ENCODE peak calls at places on chromosome 10, in four cellular contexts. One of them, this sample, is unnamed.
A peak's percentile ranks its signal among the peaks of the same experiment; 100 is the strongest.

GRCh38 chr10:10515479-10516204 is 502.0 kb upstream of the CELF2 start:
- DNase-seq in colonic mucosa: no peak
- DNase-seq in WTC11: no peak
- DNase-seq in tibial nerve: no peak
- DNase-seq in this sample: no peak

GRCh38 chr10:121511943-121512342 is 86.3 kb downstream of the FGFR2 start:
- DNase-seq in WTC11: no peak
- DNase-seq in tibial nerve: no peak
- DNase-seq in colonic mucosa: no peak
- DNase-seq in this sample: no peak

GRCh38 chr10:8596929-8597472 is 542.5 kb downstream of the GATA3 start:
- DNase-seq in WTC11: no peak
- DNase-seq in colonic mucosa: no peak
- DNase-seq in tibial nerve: no peak
- DNase-seq in this sample: no peak

GRCh38 chr10:66162560-66163143 is 763.2 kb upstream of the LRRTM3 start:
- DNase-seq in WTC11: no peak
- DNase-seq in tibial nerve: no peak
- DNase-seq in colonic mucosa: no peak
- DNase-seq in this sample: no peak

GRCh38 chr10:130018253-130018652 is 54.2 kb upstream of the EBF3 start:
- DNase-seq in colonic mucosa: no peak
- DNase-seq in tibial nerve: no peak
- DNase-seq in WTC11: no peak
- DNase-seq in this sample: no peak

GRCh38 chr10:99917963-99918825 is 91.6 kb downstream of the DNMBP start:
- DNase-seq in colonic mucosa: peak; percentile 65
- DNase-seq in tibial nerve: no peak
- DNase-seq in WTC11: peak; percentile 73
- DNase-seq in this sample: no peak

GRCh38 chr10:29725133-29725720 is 90.5 kb upstream of the SVIL start:
- DNase-seq in WTC11: no peak
- DNase-seq in tibial nerve: no peak
- DNase-seq in colonic mucosa: peak; percentile 63
- DNase-seq in this sample: no peak

GRCh38 chr10:67925449-67926005 is 41.1 kb downstream of the SIRT1 start:
- DNase-seq in tibial nerve: no peak
- DNase-seq in colonic mucosa: no peak
- DNase-seq in WTC11: no peak
- DNase-seq in this sample: no peak

GRCh38 chr10:95125582-95125981 is 56.3 kb upstream of the CYP2C8 start:
- DNase-seq in colonic mucosa: no peak
- DNase-seq in WTC11: no peak
- DNase-seq in tibial nerve: no peak
- DNase-seq in this sample: no peak

GRCh38 chr10:70381491-70382421 is 669 bp downstream of the LRRC20 start:
- DNase-seq in colonic mucosa: peak; percentile 52
- DNase-seq in WTC11: peak; percentile 62
- DNase-seq in tibial nerve: no peak
- DNase-seq in this sample: peak; percentile 74

GRCh38 chr10:71137701-71138100 is 74.7 kb upstream of the UNC5B start:
- DNase-seq in tibial nerve: no peak
- DNase-seq in WTC11: no peak
- DNase-seq in colonic mucosa: no peak
- DNase-seq in this sample: no peak

GRCh38 chr10:69807696-69808095 is 6.0 kb downstream of the COL13A1 start:
- DNase-seq in tibial nerve: no peak
- DNase-seq in colonic mucosa: no peak
- DNase-seq in WTC11: no peak
- DNase-seq in this sample: no peak

GRCh38 chr10:1367938-1368697 is 311.9 kb downstream of the WDR37 start:
- DNase-seq in colonic mucosa: peak; percentile 5
- DNase-seq in WTC11: no peak
- DNase-seq in tibial nerve: no peak
- DNase-seq in this sample: no peak

GRCh38 chr10:58237014-58237830 is 30.5 kb downstream of the IPMK start:
- DNase-seq in colonic mucosa: no peak
- DNase-seq in tibial nerve: no peak
- DNase-seq in WTC11: no peak
- DNase-seq in this sample: no peak

GRCh38 chr10:124323806-124324205 is 94.9 kb downstream of the OAT start:
- DNase-seq in WTC11: no peak
- DNase-seq in colonic mucosa: no peak
- DNase-seq in tibial nerve: no peak
- DNase-seq in this sample: no peak

GRCh38 chr10:70337201-70337651 is 45.2 kb downstream of the LRRC20 start:
- DNase-seq in tibial nerve: no peak
- DNase-seq in WTC11: no peak
- DNase-seq in colonic mucosa: no peak
- DNase-seq in this sample: no peak

GRCh38 chr10:98039690-98040381 is 9.4 kb upstream of the CRTAC1 start:
- DNase-seq in tibial nerve: no peak
- DNase-seq in WTC11: no peak
- DNase-seq in colonic mucosa: no peak
- DNase-seq in this sample: no peak

GRCh38 chr10:73889014-73889413 is 14.7 kb upstream of the CAMK2G start:
- DNase-seq in WTC11: no peak
- DNase-seq in tibial nerve: no peak
- DNase-seq in colonic mucosa: peak; percentile 48
- DNase-seq in this sample: peak; percentile 30

DNA sequence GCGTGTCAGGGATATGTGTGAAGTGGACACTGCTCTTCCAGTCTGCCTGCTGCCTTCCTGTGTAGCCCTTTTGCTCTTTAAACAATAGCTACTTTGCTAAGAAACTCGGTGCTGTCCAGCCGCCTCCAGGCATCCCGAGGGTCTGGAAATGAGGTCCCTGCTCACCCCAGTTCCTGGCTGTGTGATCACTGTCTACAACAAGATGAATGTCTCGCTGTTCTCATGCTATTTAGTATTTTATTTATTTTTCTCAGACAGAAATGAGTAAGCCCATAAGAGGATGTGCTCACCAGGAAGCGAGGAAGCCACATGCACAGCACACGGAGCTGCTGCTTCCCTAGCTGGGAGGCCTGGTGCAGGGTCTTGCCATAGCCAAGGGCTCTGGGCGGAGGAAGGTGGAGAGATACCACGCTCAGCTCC is 167.0 kb upstream of the PITRM1 start:
- DNase-seq in tibial nerve: no peak
- DNase-seq in colonic mucosa: no peak
- DNase-seq in WTC11: no peak
- DNase-seq in this sample: no peak
- TF ChIP-seq CTCF in tibial nerve: no peak
- TF ChIP-seq CTCF in colonic mucosa: no peak
- TF ChIP-seq CTCF in WTC11: no peak
- TF ChIP-seq CTCF in this sample: no peak

DNA sequence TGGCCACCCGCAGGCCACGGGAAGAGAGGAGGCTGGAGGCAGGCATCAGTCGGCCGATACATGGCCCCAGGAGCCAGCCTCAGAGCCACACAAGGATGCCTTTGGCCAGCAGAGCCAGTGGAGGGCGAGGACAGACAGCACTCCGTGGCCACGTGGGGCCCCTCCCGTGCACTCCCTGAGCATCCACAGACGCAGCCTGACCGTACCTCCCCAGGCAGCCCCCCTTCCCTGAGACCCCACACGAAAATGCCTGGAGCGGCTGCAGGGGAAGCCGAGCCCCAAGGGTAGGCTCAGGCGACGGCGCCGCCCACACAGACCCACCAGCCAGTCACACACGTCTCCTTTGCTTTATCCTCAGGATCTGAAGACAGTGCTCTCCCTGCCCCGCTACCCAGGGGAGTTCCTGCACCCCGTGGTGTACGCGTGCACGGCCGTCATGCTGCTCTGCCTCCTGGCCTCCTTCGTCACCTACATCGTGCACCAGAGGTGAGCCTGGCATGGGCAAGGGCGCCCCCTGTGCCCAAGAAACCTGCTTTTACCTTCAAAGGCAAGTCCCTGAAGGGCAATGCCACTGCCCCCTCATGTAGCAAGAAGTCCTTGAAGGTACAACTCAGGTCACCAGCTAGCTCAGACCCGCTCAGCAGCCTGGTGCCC is 9.0 kb downstream of the ADGRA1 start:
- DNase-seq in tibial nerve: no peak
- DNase-seq in WTC11: peak; percentile 44
- DNase-seq in colonic mucosa: no peak
- DNase-seq in this sample: no peak
- TF ChIP-seq CTCF in tibial nerve: no peak
- TF ChIP-seq CTCF in WTC11: no peak
- TF ChIP-seq CTCF in colonic mucosa: no peak
- TF ChIP-seq CTCF in this sample: no peak

GRCh38 chr10:86439544-86439943 is 72.9 kb upstream of the GRID1 start:
- DNase-seq in colonic mucosa: peak; percentile 45
- DNase-seq in tibial nerve: peak; percentile 70
- DNase-seq in WTC11: no peak
- DNase-seq in this sample: no peak
- TF ChIP-seq CTCF in colonic mucosa: no peak
- TF ChIP-seq CTCF in tibial nerve: no peak
- TF ChIP-seq CTCF in WTC11: no peak
- TF ChIP-seq CTCF in this sample: no peak

GRCh38 chr10:93702278-93703001 is at the start of gene FRA10AC1:
- DNase-seq in tibial nerve: peak; percentile 87
- DNase-seq in WTC11: peak; percentile 90
- DNase-seq in colonic mucosa: peak; percentile 94
- DNase-seq in this sample: peak; percentile 77
- TF ChIP-seq CTCF in tibial nerve: peak; percentile 77
- TF ChIP-seq CTCF in WTC11: no peak
- TF ChIP-seq CTCF in colonic mucosa: no peak
- TF ChIP-seq CTCF in this sample: peak; percentile 68

GRCh38 chr10:53209941-53210611 is 437.5 kb upstream of the MBL2 start:
- DNase-seq in colonic mucosa: no peak
- DNase-seq in WTC11: no peak
- DNase-seq in tibial nerve: no peak
- DNase-seq in this sample: no peak
- TF ChIP-seq CTCF in colonic mucosa: no peak
- TF ChIP-seq CTCF in WTC11: peak; percentile 34
- TF ChIP-seq CTCF in tibial nerve: no peak
- TF ChIP-seq CTCF in this sample: no peak

GRCh38 chr10:4806534-4806933 is 19.5 kb upstream of the AKR1E2 start:
- DNase-seq in tibial nerve: no peak
- DNase-seq in WTC11: no peak
- DNase-seq in colonic mucosa: no peak
- DNase-seq in this sample: no peak

GRCh38 chr10:4802711-4803487 is 23.1 kb upstream of the AKR1E2 start:
- DNase-seq in tibial nerve: no peak
- DNase-seq in colonic mucosa: no peak
- DNase-seq in WTC11: no peak
- DNase-seq in this sample: no peak

GRCh38 chr10:4801405-4801804 is 24.6 kb upstream of the AKR1E2 start:
- DNase-seq in tibial nerve: no peak
- DNase-seq in colonic mucosa: no peak
- DNase-seq in WTC11: no peak
- DNase-seq in this sample: no peak

GRCh38 chr10:4804505-4804904 is 21.5 kb upstream of the AKR1E2 start:
- DNase-seq in colonic mucosa: no peak
- DNase-seq in WTC11: no peak
- DNase-seq in tibial nerve: no peak
- DNase-seq in this sample: no peak

GRCh38 chr10:4803822-4804221 is 22.2 kb upstream of the AKR1E2 start:
- DNase-seq in tibial nerve: no peak
- DNase-seq in colonic mucosa: no peak
- DNase-seq in WTC11: no peak
- DNase-seq in this sample: no peak
- TF ChIP-seq CTCF in tibial nerve: no peak
- TF ChIP-seq CTCF in colonic mucosa: no peak
- TF ChIP-seq CTCF in WTC11: no peak
- TF ChIP-seq CTCF in this sample: no peak

DNA sequence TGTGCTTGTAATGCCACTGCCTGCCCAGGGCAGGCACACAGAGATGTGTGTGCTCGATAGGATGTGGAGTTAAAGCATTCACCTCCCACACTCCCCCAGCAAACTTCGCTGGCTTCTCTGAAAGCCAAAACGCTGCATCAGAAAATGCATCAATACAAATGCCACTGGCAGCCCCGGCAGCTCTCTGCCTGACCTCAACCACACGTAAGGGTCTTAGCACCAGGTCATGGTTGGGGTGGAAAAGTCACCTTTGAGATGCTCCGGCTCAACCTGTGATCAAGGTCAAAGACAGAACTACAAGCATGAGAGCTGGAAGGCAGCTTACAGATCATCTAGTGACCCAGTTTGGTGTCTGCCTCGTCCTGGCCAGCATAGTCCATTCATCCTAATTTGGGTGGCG is 114.4 kb upstream of the NANOS1 start:
- DNase-seq in WTC11: no peak
- DNase-seq in tibial nerve: no peak
- DNase-seq in colonic mucosa: no peak
- DNase-seq in this sample: no peak
- TF ChIP-seq CTCF in WTC11: no peak
- TF ChIP-seq CTCF in tibial nerve: no peak
- TF ChIP-seq CTCF in colonic mucosa: no peak
- TF ChIP-seq CTCF in this sample: no peak

GRCh38 chr10:60574388-60574787 is 184.7 kb upstream of the ANK3 start:
- DNase-seq in colonic mucosa: no peak
- DNase-seq in tibial nerve: no peak
- DNase-seq in WTC11: no peak
- DNase-seq in this sample: no peak
- TF ChIP-seq CTCF in colonic mucosa: no peak
- TF ChIP-seq CTCF in tibial nerve: no peak
- TF ChIP-seq CTCF in WTC11: no peak
- TF ChIP-seq CTCF in this sample: no peak

GRCh38 chr10:43076311-43076875 is 476 bp upstream of the RET start:
- DNase-seq in tibial nerve: no peak
- DNase-seq in WTC11: peak; percentile 61
- DNase-seq in colonic mucosa: no peak
- DNase-seq in this sample: peak; percentile 34
- TF ChIP-seq CTCF in tibial nerve: no peak
- TF ChIP-seq CTCF in WTC11: no peak
- TF ChIP-seq CTCF in colonic mucosa: no peak
- TF ChIP-seq CTCF in this sample: no peak

GRCh38 chr10:84427903-84428650 is 99.7 kb downstream of the CCSER2 start:
- DNase-seq in tibial nerve: no peak
- DNase-seq in WTC11: peak; percentile 24
- DNase-seq in colonic mucosa: no peak
- DNase-seq in this sample: no peak

GRCh38 chr10:84428711-84429110 is 100.3 kb downstream of the CCSER2 start:
- DNase-seq in tibial nerve: no peak
- DNase-seq in WTC11: no peak
- DNase-seq in colonic mucosa: no peak
- DNase-seq in this sample: no peak

GRCh38 chr10:84424731-84425165 is 96.4 kb downstream of the CCSER2 start:
- DNase-seq in colonic mucosa: peak; percentile 85
- DNase-seq in WTC11: peak; percentile 14
- DNase-seq in tibial nerve: peak; percentile 75
- DNase-seq in this sample: no peak

GRCh38 chr10:84432891-84433290 is 104.5 kb downstream of the CCSER2 start:
- DNase-seq in colonic mucosa: no peak
- DNase-seq in tibial nerve: no peak
- DNase-seq in WTC11: no peak
- DNase-seq in this sample: no peak

GRCh38 chr10:84429926-84430520 is 101.6 kb downstream of the CCSER2 start:
- DNase-seq in colonic mucosa: peak; percentile 84
- DNase-seq in tibial nerve: no peak
- DNase-seq in WTC11: peak; percentile 89
- DNase-seq in this sample: peak; percentile 48
- TF ChIP-seq CTCF in colonic mucosa: peak; percentile 77
- TF ChIP-seq CTCF in tibial nerve: peak; percentile 39
- TF ChIP-seq CTCF in WTC11: peak; percentile 72
- TF ChIP-seq CTCF in this sample: peak; percentile 84

This sample was measured in GM13977.